ENCODE peak calls at places on chromosome 11, in six cellular contexts. A is psoas muscle, N is tibial nerve, S is hepatocyte, X is A549, I is Peyer's patch. Q is an unnamed sample.

GRCh38 chr11:2687782-2688191 is 12.0 kb downstream of the KCNQ1OT1 start:
- DNase-seq in X (no peak), A (peak; percentile 55), I (no peak), N (no peak), S (no peak), Q (no peak)

GRCh38 chr11:120013325-120014250 is 124.3 kb downstream of the TRIM29 start:
- DNase-seq in I (no peak), S (peak; percentile 72), A (no peak), N (no peak), X (peak; percentile 35), Q (no peak)

GRCh38 chr11:34423300-34423699 is 15.4 kb upstream of the CAT start:
- DNase-seq in N (no peak), S (no peak), X (no peak), A (no peak), I (no peak), Q (no peak)

GRCh38 chr11:116833491-116833815 is 3.7 kb downstream of the APOC3 start:
- DNase-seq in N (no peak), X (no peak), I (no peak), S (no peak), A (peak; percentile 39), Q (no peak)

GRCh38 chr11:120746836-120747609 is 235.5 kb downstream of the GRIK4 start:
- DNase-seq in N (no peak), I (no peak), X (no peak), S (no peak), A (no peak), Q (no peak)

GRCh38 chr11:94140154-94140655 is 11.6 kb downstream of the PANX1 start:
- DNase-seq in A (no peak), S (no peak), N (no peak), I (no peak), X (no peak), Q (no peak)

GRCh38 chr11:6357222-6357621 is 33.1 kb upstream of the SMPD1 start:
- DNase-seq in N (no peak), A (peak; percentile 57), X (peak; percentile 18), I (no peak), S (peak; percentile 35), Q (peak; percentile 88)

GRCh38 chr11:33259869-33260268 is 2.7 kb downstream of the HIPK3 start:
- DNase-seq in S (no peak), N (no peak), A (no peak), X (no peak), I (no peak), Q (no peak)

GRCh38 chr11:67372993-67373915 is at the start of gene CLCF1:
- DNase-seq in X (peak; percentile 96), I (peak; percentile 87), S (peak; percentile 89), N (peak; percentile 40), A (peak; percentile 73), Q (no peak)

GRCh38 chr11:74676596-74676995 is 54.6 kb downstream of the CHRDL2 start:
- DNase-seq in A (no peak), N (no peak), X (no peak), I (no peak), S (no peak), Q (peak; percentile 53)

GRCh38 chr11:119337581-119338317 is 2.9 kb downstream of the C1QTNF5 start:
- DNase-seq in X (no peak), I (no peak), S (peak; percentile 85), N (no peak), A (no peak), Q (no peak)

GRCh38 chr11:119739021-119739703 is 10.2 kb upstream of the NECTIN1 start:
- DNase-seq in X (no peak), I (no peak), S (peak; percentile 57), A (no peak), N (no peak), Q (no peak)

GRCh38 chr11:93784935-93785360 is 866 bp downstream of the MED17 start:
- DNase-seq in X (no peak), A (no peak), S (peak; percentile 6), I (no peak), N (no peak), Q (no peak)

GRCh38 chr11:50275133-50275532 is 242.5 kb downstream of the OR4C45 start:
- DNase-seq in N (no peak), S (no peak), A (no peak), I (no peak), X (no peak), Q (no peak)

GRCh38 chr11:18677560-18677959 is 21.0 kb upstream of the TMEM86A start:
- DNase-seq in A (no peak), N (no peak), X (no peak), I (no peak), S (no peak), Q (no peak)

GRCh38 chr11:114273071-114273470 is 23.1 kb upstream of the NNMT start:
- DNase-seq in I (no peak), S (no peak), X (no peak), N (no peak), A (no peak), Q (no peak)

GRCh38 chr11:118222437-118222836 is 2.4 kb downstream of the JAML start:
- DNase-seq in A (no peak), X (no peak), N (no peak), I (no peak), S (no peak), Q (no peak)

GRCh38 chr11:44556735-44557409 is 8.6 kb upstream of the CD82 start:
- DNase-seq in N (peak; percentile 59), S (peak; percentile 69), A (peak; percentile 78), X (peak; percentile 64), I (peak; percentile 75), Q (peak; percentile 69)

GRCh38 chr11:95923730-95924413 is at the start of gene MTMR2:
- DNase-seq in A (peak; percentile 86), N (peak; percentile 40), X (peak; percentile 71), I (peak; percentile 69), S (peak; percentile 88), Q (peak; percentile 66)

GRCh38 chr11:72430743-72431570 is 3.4 kb downstream of the CLPB start:
- DNase-seq in N (no peak), X (peak; percentile 64), I (no peak), A (no peak), S (peak; percentile 69), Q (no peak)

GRCh38 chr11:128720522-128720985 is 26.7 kb downstream of the FLI1 start:
- DNase-seq in A (no peak), I (peak; percentile 66), S (peak; percentile 10), N (no peak), X (no peak), Q (no peak)

GRCh38 chr11:120385690-120386089 is 49.5 kb downstream of the ARHGEF12 start:
- DNase-seq in I (no peak), S (no peak), A (no peak), X (no peak), N (no peak), Q (no peak)

GRCh38 chr11:74084796-74085541 is 76.1 kb upstream of the UCP3 start:
- DNase-seq in S (no peak), N (no peak), A (no peak), I (no peak), X (no peak), Q (no peak)

GRCh38 chr11:96272542-96273306 is 70.3 kb downstream of the MAML2 start:
- DNase-seq in I (no peak), X (peak; percentile 9), A (no peak), N (no peak), S (peak; percentile 25), Q (no peak)

DNA sequence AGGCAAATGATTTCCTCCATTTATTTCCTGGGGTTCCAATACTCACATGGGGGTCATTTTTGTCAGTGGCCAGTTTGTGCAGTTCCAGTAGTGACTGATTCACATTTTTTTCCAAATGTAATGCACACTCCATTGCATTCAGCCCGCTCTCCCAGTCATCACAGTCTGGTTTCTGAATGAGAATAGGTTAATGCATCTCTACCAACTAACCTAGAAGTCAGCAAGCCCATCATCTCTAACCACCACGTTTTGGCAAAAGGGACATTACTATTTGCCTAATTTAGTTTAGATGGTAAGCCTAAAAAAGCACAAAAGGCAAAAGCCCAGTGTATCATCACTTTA is 2.5 kb downstream of the FTH1 start:
- DNase-seq in N (no peak), S (no peak), A (no peak), I (no peak), X (no peak), Q (no peak)
- H3K27ac ChIP-seq in N (peak overlapping the region; percentile 99), S (peak overlapping the region; percentile 98), A (peak overlapping the region; percentile 97), I (peak overlapping the region; percentile 100), X (peak overlapping the region; percentile 97), Q (peak overlapping the region; percentile 99)

DNA sequence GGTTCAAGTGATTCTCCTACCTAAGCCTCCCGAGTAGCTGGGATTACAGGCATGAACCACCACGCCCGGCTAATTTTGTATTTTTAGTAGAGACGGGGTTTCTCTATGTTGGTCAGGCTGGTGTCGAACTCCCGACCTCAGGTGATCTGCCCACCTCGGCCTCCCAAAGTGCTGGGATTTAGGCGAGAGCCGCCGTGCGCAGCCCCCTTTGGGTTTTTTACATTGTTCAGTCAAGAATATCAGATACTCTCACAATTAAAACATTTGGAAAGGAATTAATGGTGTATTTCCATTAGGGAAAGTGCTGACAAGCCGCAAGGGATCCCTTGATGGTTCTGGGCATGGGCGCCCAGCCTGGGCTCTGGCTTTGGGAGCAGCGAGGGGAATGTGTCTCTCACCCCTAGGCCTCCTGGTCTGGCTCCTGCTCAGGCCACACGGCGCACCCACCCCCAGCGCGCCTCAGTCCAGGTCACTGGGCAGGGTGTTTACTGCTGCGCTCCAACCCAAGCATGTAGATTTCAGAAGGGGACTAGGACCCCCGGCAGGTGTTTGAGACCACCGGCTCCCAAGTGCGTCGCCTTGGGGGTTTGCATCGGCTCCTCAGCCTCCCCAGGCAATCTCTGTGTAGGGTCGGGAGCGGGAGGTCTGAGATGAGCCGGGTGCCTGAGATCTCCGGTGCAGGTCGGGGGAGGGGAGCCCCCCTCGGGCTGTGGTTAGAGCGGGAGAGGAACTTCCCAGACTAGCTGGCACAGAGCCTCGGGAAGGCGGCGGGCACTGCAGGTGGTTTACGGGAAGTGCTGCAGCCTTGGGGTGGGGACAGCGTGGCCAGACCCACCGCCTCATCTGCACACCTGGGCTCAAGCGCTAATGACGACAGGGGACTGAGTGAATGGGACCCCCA is 820 bp upstream of the IRF7 start:
- DNase-seq in S (no peak), X (no peak), I (no peak), A (no peak), N (no peak), Q (no peak)
- H3K4me3 ChIP-seq in S (no peak overlapping the region), X (no peak overlapping the region), I (peak overlapping the region; percentile 79), A (peak overlapping the region; percentile 85), N (no peak overlapping the region), Q (no peak overlapping the region)

DNA sequence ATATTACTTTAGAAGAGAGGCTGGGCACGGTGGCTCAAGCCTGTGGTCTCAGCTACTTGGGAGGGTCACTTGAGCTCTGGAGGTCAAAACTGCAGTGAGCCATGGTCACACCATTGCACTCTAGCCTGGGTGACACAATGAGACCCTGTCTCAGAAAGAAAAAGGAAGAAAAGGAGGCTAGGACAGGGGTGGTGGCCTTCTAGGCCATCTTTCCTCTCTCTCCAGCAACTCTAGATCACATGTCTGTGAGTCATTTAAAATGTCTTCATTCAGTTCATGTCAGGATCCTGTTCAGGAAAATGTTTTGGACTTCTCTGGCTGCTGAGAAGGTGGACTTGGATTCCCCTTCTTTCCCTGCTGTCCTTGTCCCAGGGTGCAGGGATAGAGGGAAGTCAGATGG is 53.3 kb downstream of the PPFIA1 start:
- DNase-seq in A (no peak), S (no peak), X (no peak), N (no peak), I (no peak), Q (no peak)
- H3K27ac ChIP-seq in A (no peak overlapping the region), S (peak overlapping the region; percentile 49), X (peak overlapping the region; percentile 21), N (no peak overlapping the region), I (no peak overlapping the region), Q (no peak overlapping the region)

DNA sequence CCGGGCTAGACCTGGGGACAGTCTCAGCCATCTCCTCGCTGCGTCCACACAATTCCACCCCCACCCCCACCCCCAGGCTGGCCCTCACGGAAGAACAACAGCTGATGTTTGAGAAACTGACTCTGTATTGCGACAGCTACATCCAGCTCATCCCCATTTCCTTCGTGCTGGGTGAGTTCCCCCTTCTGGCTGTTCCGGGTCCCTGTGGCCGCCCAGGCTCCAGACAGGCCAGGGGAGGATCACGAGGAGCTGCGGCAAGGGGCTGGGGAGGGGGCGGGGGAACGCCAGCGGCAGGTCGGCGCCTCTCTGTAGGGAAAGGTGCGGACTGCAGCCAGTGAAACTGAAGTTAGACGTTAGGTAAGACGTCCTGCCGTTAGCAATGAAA is 4.9 kb downstream of the BEST1 start:
- DNase-seq in N (no peak), X (peak; percentile 62), S (peak; percentile 85), I (no peak), A (peak; percentile 80), Q (peak; percentile 83)
- H3K4me3 ChIP-seq in N (peak overlapping the region; percentile 37), X (no peak overlapping the region), S (peak overlapping the region; percentile 29), I (peak overlapping the region; percentile 54), A (peak overlapping the region; percentile 63), Q (peak overlapping the region; percentile 60)

Q was measured in right atrium auricular region.